ENCODE peak calls at places on chromosomes 16 and 17, in eight cellular contexts. A is colonic mucosa, H is A549, B is lower lobe of right lung, C is left lung, T is transverse colon, V is psoas muscle, L is brain microvascular endothelial cell. O is an unnamed sample.
A peak's percentile ranks its signal among the peaks of the same experiment; 100 is the strongest.

GRCh38 chr17:68568581-68568980 is 32.6 kb downstream of the FAM20A start:
- DNase-seq in A (no peak), H (no peak), B (no peak), C (no peak), T (no peak), V (no peak), L (no peak), O (no peak)

GRCh38 chr16:58491-59439 is 5.1 kb downstream of the SNRNP25 start:
- DNase-seq in A (no peak), H (no peak), B (peak; percentile 36), C (no peak), T (no peak), V (peak; percentile 12), L (no peak), O (no peak)

GRCh38 chr17:39820541-39820940 is 43.6 kb downstream of the IKZF3 start:
- DNase-seq in A (no peak), H (no peak), B (no peak), C (no peak), T (no peak), V (no peak), L (no peak), O (no peak)

GRCh38 chr17:10558049-10558448 is 8.6 kb upstream of the MYH2 start:
- DNase-seq in A (no peak), H (no peak), B (no peak), C (no peak), T (no peak), V (no peak), L (no peak), O (no peak)

GRCh38 chr17:76196675-76197074 is 43.6 kb downstream of the RNF157 start:
- DNase-seq in A (no peak), H (no peak), B (no peak), C (no peak), T (peak; percentile 33), V (peak; percentile 83), L (no peak), O (peak; percentile 67)

GRCh38 chr16:55021595-55022475 is 91.2 kb downstream of the IRX5 start:
- DNase-seq in A (peak; percentile 33), H (peak; percentile 21), B (no peak), C (no peak), T (peak; percentile 13), V (no peak), L (peak; percentile 75), O (no peak)

GRCh38 chr16:87570938-87571867 is 31.1 kb upstream of the JPH3 start:
- DNase-seq in A (peak; percentile 41), H (peak; percentile 84), B (peak; percentile 63), C (no peak), T (peak; percentile 66), V (peak; percentile 48), L (no peak), O (peak; percentile 77)

GRCh38 chr16:68286153-68287074 is 22.1 kb downstream of the SLC7A6 start:
- DNase-seq in A (no peak), H (no peak), B (no peak), C (no peak), T (no peak), V (no peak), L (no peak), O (no peak)

GRCh38 chr16:58114827-58115825 is 14.1 kb downstream of the CFAP20 start:
- DNase-seq in A (no peak), H (no peak), B (no peak), C (no peak), T (no peak), V (no peak), L (peak; percentile 77), O (no peak)

GRCh38 chr17:80516533-80516932 is 28.1 kb upstream of the RPTOR start:
- DNase-seq in A (no peak), H (no peak), B (no peak), C (no peak), T (no peak), V (no peak), L (no peak), O (no peak)

GRCh38 chr17:9982159-9982558 is 77.1 kb upstream of the RCVRN start:
- DNase-seq in A (no peak), H (peak; percentile 53), B (no peak), C (no peak), T (peak; percentile 15), V (no peak), L (no peak), O (no peak)

GRCh38 chr17:36934144-36934758 is 3.0 kb upstream of the LHX1 start:
- DNase-seq in A (no peak), H (peak; percentile 55), B (no peak), C (no peak), T (no peak), V (no peak), L (no peak), O (peak; percentile 48)

GRCh38 chr17:36934759-36935630 is 2.3 kb upstream of the LHX1 start:
- DNase-seq in A (no peak), H (peak; percentile 83), B (no peak), C (no peak), T (no peak), V (no peak), L (no peak), O (peak; percentile 64)

GRCh38 chr17:36937001-36937960 is at the start of gene LHX1:
- DNase-seq in A (no peak), H (no peak), B (no peak), C (no peak), T (no peak), V (no peak), L (no peak), O (no peak)

GRCh38 chr17:36936455-36936934 is 780 bp upstream of the LHX1 start:
- DNase-seq in A (no peak), H (no peak), B (no peak), C (no peak), T (no peak), V (no peak), L (no peak), O (no peak)

DNA sequence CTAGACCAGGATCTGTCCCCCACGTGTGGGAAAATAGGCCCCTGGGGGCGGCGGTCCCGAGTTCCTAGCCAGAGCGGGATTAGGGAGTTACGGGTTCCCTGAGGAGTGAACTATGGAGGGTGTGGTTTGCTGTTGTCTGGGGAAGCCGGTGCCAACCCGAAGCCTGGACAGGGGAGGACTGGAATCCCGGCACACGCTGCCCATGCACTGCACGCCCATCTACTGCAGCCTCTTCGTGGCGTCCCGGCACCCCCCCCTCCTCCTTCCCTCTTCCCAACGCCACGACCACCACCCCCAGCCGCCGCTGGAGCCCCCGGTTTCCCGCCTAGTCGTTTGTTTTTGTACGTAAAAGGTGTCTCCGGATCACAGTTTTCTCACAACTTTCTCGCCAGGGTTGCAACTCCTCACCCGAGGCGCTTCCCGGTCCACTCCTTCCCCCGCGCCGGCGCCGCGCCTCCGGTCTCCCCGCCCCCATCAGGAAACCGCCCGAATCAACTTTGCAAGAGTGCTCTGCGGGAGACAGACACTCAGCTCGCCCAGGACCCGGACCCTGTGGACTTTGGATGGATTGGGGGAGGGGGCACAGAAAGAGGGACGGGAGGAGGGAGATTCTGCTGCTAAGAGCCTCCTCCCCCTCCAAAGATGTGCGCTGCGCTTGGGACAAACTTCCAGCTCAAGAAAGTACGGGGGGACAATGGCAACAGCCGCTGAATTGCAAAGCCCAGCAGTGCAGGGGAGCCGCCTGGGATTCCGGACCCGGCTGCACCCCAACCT is 1.4 kb upstream of the LHX1 start:
- DNase-seq in A (no peak), H (peak; percentile 80), B (no peak), C (no peak), T (no peak), V (no peak), L (no peak), O (no peak)
- H3K4me3 ChIP-seq in A (peak overlapping the region; percentile 17), H (peak overlapping the region; percentile 59), B (peak overlapping the region; percentile 29), C (no peak overlapping the region), T (no peak overlapping the region), V (peak overlapping the region; percentile 43), L (no peak overlapping the region), O (no peak overlapping the region)

GRCh38 chr16:10579575-10579964 is 828 bp downstream of the EMP2 start:
- DNase-seq in A (no peak), H (no peak), B (no peak), C (no peak), T (no peak), V (no peak), L (no peak), O (no peak)
- TF ChIP-seq CTCF in A (no peak), H (no peak), B (no peak), C (no peak), T (no peak), V (no peak), L (no peak), O (no peak)

DNA sequence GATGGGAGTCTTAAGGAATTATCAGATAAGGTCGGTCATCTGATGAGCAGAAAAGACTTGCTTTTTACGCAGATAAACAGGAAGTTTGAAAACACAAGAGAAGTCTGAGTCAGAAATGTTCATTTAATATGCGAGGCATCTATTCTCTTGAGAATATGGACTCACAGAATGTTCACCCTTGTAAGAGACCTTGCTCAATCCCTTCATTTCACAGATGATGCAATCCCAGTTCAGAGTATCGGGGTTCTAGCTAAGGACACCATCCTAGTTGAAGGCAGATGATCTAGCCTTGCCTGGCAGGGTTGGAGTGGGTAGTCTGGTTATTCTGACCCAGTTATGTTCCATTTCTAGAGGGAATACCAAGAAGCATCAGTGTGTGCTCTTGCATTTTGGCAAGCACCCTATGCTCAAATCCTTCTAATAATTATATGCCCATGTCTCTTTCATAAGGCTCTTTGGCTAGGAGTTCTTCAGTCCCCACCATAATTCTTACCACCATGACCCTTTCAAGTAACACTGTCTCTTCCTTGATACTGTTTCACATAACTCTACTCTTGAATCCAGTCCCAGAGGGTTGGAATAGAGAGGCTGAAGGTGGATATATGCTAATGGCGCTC is 42.5 kb downstream of the YPEL2 start:
- DNase-seq in A (no peak), H (no peak), B (no peak), C (no peak), T (no peak), V (peak; percentile 47), L (peak; percentile 81), O (no peak)
- H3K27ac ChIP-seq in A (peak overlapping the region; percentile 90), H (no peak overlapping the region), B (peak overlapping the region; percentile 81), C (peak overlapping the region; percentile 78), T (peak overlapping the region; percentile 83), V (peak overlapping the region; percentile 92), L (peak overlapping the region; percentile 82), O (peak overlapping the region; percentile 71)

GRCh38 chr16:10557750-10558149 is 22.6 kb downstream of the EMP2 start:
- DNase-seq in A (no peak), H (no peak), B (no peak), C (no peak), T (no peak), V (no peak), L (no peak), O (no peak)

GRCh38 chr16:10556240-10556639 is 24.2 kb downstream of the EMP2 start:
- DNase-seq in A (no peak), H (no peak), B (no peak), C (no peak), T (no peak), V (no peak), L (no peak), O (no peak)

GRCh38 chr16:10558746-10559641 is 21.4 kb downstream of the EMP2 start:
- DNase-seq in A (peak; percentile 43), H (no peak), B (peak; percentile 68), C (peak; percentile 67), T (peak; percentile 36), V (peak; percentile 73), L (no peak), O (peak; percentile 72)

GRCh38 chr16:10561001-10561400 is 19.4 kb downstream of the EMP2 start:
- DNase-seq in A (no peak), H (no peak), B (no peak), C (no peak), T (no peak), V (no peak), L (no peak), O (no peak)

DNA sequence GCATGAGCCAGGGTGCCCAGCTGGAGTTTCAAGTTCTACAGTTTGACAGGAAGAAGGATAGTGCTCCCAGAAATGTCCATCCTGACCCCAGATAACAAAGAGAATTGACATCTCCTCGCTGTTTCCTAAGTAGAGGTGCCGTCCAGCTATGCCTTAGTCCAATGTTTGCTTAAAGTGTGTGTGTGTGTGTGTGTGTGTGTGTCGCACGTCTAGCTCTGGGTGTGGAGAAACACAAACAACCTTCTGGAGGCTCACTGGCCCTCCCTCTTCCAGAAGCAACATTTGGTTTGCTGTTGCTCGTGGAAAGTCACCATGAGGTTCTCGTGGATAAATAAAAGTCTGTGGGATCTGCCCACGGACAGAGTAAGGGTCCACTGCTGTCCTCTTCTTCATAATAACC is 22.1 kb downstream of the EMP2 start:
- DNase-seq in A (no peak), H (no peak), B (no peak), C (no peak), T (no peak), V (no peak), L (no peak), O (no peak)
- H3K4me3 ChIP-seq in A (no peak overlapping the region), H (no peak overlapping the region), B (peak overlapping the region; percentile 37), C (no peak overlapping the region), T (no peak overlapping the region), V (peak overlapping the region; percentile 57), L (peak overlapping the region; percentile 20), O (peak overlapping the region; percentile 11)